ENCODE peak calls at places on chromosome 3, in eight cellular contexts. P, W, L, B, H, E, Y and M are unnamed samples.

GRCh38 chr3:127448161-127448561 is 142.4 kb downstream of the TPRA1 start:
- ATAC-seq in P (no peak), W (no peak), L (no peak), B (no peak), H (no peak), E (no peak), Y (peak), M (peak)

GRCh38 chr3:168071535-168071934 is 24.2 kb downstream of the GOLIM4 start:
- ATAC-seq in P (no peak), W (peak), L (no peak), B (peak), H (peak), E (no peak), Y (no peak), M (peak)

GRCh38 chr3:188244395-188244861 is 90.5 kb downstream of the LPP start:
- ATAC-seq in P (no peak), W (peak), L (peak), B (peak), H (no peak), E (no peak), Y (no peak), M (peak)

GRCh38 chr3:32954506-32954905 is 3.1 kb downstream of the CCR4 start:
- ATAC-seq in P (no peak), W (no peak), L (no peak), B (no peak), H (no peak), E (no peak), Y (no peak), M (no peak)

GRCh38 chr3:184185461-184186183 is 377 bp upstream of the ABCF3 start:
- ATAC-seq in P (peak), W (peak), L (peak), B (peak), H (peak), E (peak), Y (peak), M (peak)

GRCh38 chr3:100002599-100003350 is 111.5 kb downstream of the FILIP1L start:
- ATAC-seq in P (no peak), W (peak), L (no peak), B (peak), H (no peak), E (peak), Y (peak), M (peak)

GRCh38 chr3:182999767-183000166 is 19.4 kb upstream of the DCUN1D1 start:
- ATAC-seq in P (no peak), W (no peak), L (no peak), B (no peak), H (no peak), E (no peak), Y (peak), M (no peak)

GRCh38 chr3:16789344-16790100 is 95.2 kb upstream of the PLCL2 start:
- ATAC-seq in P (no peak), W (no peak), L (peak), B (no peak), H (no peak), E (peak), Y (peak), M (no peak)

GRCh38 chr3:183635107-183635430 is 354 bp upstream of the KLHL24 start:
- ATAC-seq in P (no peak), W (peak), L (no peak), B (no peak), H (peak), E (no peak), Y (no peak), M (peak)

GRCh38 chr3:123642957-123643330 is 58.1 kb upstream of the HACD2 start:
- ATAC-seq in P (no peak), W (no peak), L (no peak), B (no peak), H (no peak), E (no peak), Y (no peak), M (no peak)

GRCh38 chr3:171838218-171838720 is 4.9 kb upstream of the TMEM212 start:
- ATAC-seq in P (no peak), W (no peak), L (no peak), B (no peak), H (peak), E (peak), Y (peak), M (peak)

GRCh38 chr3:49006591-49007067 is 562 bp upstream of the WDR6 start:
- ATAC-seq in P (no peak), W (peak), L (no peak), B (no peak), H (peak), E (no peak), Y (peak), M (peak)

GRCh38 chr3:3101660-3102458 is 8.3 kb downstream of the IL5RA start:
- ATAC-seq in P (no peak), W (no peak), L (no peak), B (no peak), H (no peak), E (no peak), Y (no peak), M (no peak)

GRCh38 chr3:31817411-31817966 is 163.6 kb downstream of the OSBPL10 start:
- ATAC-seq in P (no peak), W (no peak), L (no peak), B (no peak), H (no peak), E (peak), Y (no peak), M (no peak)

GRCh38 chr3:10816019-10816862 is at the start of gene SLC6A11:
- ATAC-seq in P (no peak), W (peak), L (no peak), B (no peak), H (peak), E (peak), Y (peak), M (no peak)

GRCh38 chr3:126351771-126352475 is 5.3 kb downstream of the KLF15 start:
- ATAC-seq in P (no peak), W (no peak), L (no peak), B (no peak), H (no peak), E (no peak), Y (no peak), M (no peak)